ENCODE peak calls at places on chromosomes 5 and 9, in seven cellular contexts. O is stimulated activated CD4-positive, alpha-beta T cell treated with anti-CD3 and anti-CD28 coated beads, Interleukin-12 subunit alpha, Interleukin-12 subunit beta, amount 100 ng/mL, for 48 hours; S is tibial artery; U is NCI-H2029; D is OCI-LY7; X is EL; R is thyroid gland. J is an unnamed sample.

GRCh38 chr9:33452828-33453271 is 5.5 kb upstream of the AQP3 start:
- DNase-seq in O (peak; percentile 34), S (no peak), U (peak; percentile 14), D (peak; percentile 77), X (peak; percentile 93), R (peak; percentile 42), J (peak; percentile 77)

GRCh38 chr5:79130781-79131180 is 19.2 kb downstream of the BHMT start:
- DNase-seq in O (no peak), S (no peak), U (no peak), D (no peak), X (no peak), R (no peak), J (no peak)

GRCh38 chr5:21152611-21153010 is 1164.6 kb upstream of the CDH18 start:
- DNase-seq in O (no peak), S (no peak), U (peak; percentile 62), D (no peak), X (no peak), R (no peak), J (peak; percentile 85)

GRCh38 chr9:125126019-125126746 is 17.1 kb downstream of the SCAI start:
- DNase-seq in O (peak; percentile 73), S (peak; percentile 93), U (peak; percentile 21), D (peak; percentile 85), X (peak; percentile 99), R (peak; percentile 72), J (peak; percentile 66)

GRCh38 chr9:77710276-77710675 is 62.2 kb upstream of the GNA14 start:
- DNase-seq in O (no peak), S (no peak), U (no peak), D (no peak), X (peak; percentile 20), R (no peak), J (no peak)

GRCh38 chr9:651372-651771 is 190.1 kb upstream of the DMRT1 start:
- DNase-seq in O (no peak), S (no peak), U (no peak), D (no peak), X (no peak), R (no peak), J (no peak)

GRCh38 chr9:1554123-1555045 is 460.8 kb upstream of the SMARCA2 start:
- DNase-seq in O (no peak), S (no peak), U (no peak), D (no peak), X (no peak), R (no peak), J (no peak)

GRCh38 chr9:83166369-83166768 is 103.4 kb upstream of the RASEF start:
- DNase-seq in O (no peak), S (no peak), U (peak; percentile 57), D (no peak), X (no peak), R (peak; percentile 86), J (no peak)

GRCh38 chr5:72093231-72093630 is 14.0 kb upstream of the MAP1B start:
- DNase-seq in O (no peak), S (no peak), U (no peak), D (no peak), X (peak; percentile 48), R (no peak), J (no peak)